ENCODE peak calls at places on chromosomes 2 and 18, in ten cellular contexts. Q is AG08395; S is left cardiac atrium; G is mesothelial cell of epicardium; U is endothelial cell; V is stimulated activated CD8-positive, alpha-beta memory T cell treated with anti-CD3 and anti-CD28 coated beads, Interleukin-12 subunit alpha, Interleukin-12 subunit beta, amount 100 ng/mL, for 1 hour; C is activated CD4-positive, CD25-positive, alpha-beta regulatory T cell treated with anti-CD3 and anti-CD28 coated beads, Interleukin-2, amount 50 U/mL, for 72 hours; F is BJ; O is RWPE2; X is stimulated activated CD4-positive, alpha-beta T cell treated with anti-CD3 and anti-CD28 coated beads, Interleukin-4, amount 100 ng/mL, for 4 hours. W is an unnamed sample.

GRCh38 chr2:24723668-24724067 is 69.5 kb downstream of the PTRHD1 start:
- DNase-seq in Q (no peak), G (no peak), U (no peak), F (no peak), C (no peak), O (no peak), X (no peak), S (no peak), V (no peak), W (no peak)

GRCh38 chr2:191037351-191037750 is 23.4 kb upstream of the STAT1 start:
- DNase-seq in X (no peak), C (no peak), U (no peak), Q (no peak), V (no peak), S (no peak), F (no peak), O (no peak), G (no peak), W (no peak)

GRCh38 chr2:161136194-161136593 is 24.0 kb upstream of the TANK start:
- DNase-seq in C (no peak), Q (no peak), X (no peak), V (no peak), S (no peak), F (no peak), U (no peak), O (no peak), G (no peak), W (no peak)

GRCh38 chr2:71457123-71457958 is 4.0 kb downstream of the DYSF start:
- DNase-seq in X (no peak), V (no peak), U (no peak), G (no peak), C (no peak), O (no peak), F (no peak), Q (no peak), S (no peak), W (no peak)

GRCh38 chr2:196703660-196704209 is 64.2 kb downstream of the CCDC150 start:
- DNase-seq in C (no peak), S (no peak), U (no peak), Q (peak), X (no peak), V (no peak), F (no peak), O (no peak), G (no peak), W (peak)

GRCh38 chr18:79062806-79063205 is 6.4 kb upstream of the ATP9B start:
- DNase-seq in V (no peak), S (no peak), O (peak), F (no peak), U (no peak), X (no peak), C (no peak), Q (no peak), G (no peak), W (no peak)

GRCh38 chr2:230671117-230671516 is 41.5 kb upstream of the CAB39 start:
- DNase-seq in G (no peak), C (no peak), Q (peak), X (no peak), U (no peak), O (no peak), F (peak), S (no peak), V (no peak), W (peak)

GRCh38 chr2:227366861-227367800 is 12.0 kb downstream of the TM4SF20 start:
- DNase-seq in F (no peak), X (no peak), G (no peak), V (no peak), C (no peak), O (no peak), S (no peak), Q (peak), U (no peak), W (peak)

GRCh38 chr18:71022389-71022788 is 733.5 kb downstream of the SOCS6 start:
- DNase-seq in S (no peak), O (no peak), U (no peak), V (no peak), G (no peak), C (no peak), Q (no peak), F (no peak), X (no peak), W (no peak)

GRCh38 chr2:181123798-181124217 is 143.4 kb downstream of the UBE2E3 start:
- DNase-seq in O (no peak), U (no peak), X (peak), F (no peak), Q (no peak), S (no peak), G (no peak), V (no peak), C (no peak), W (no peak)

GRCh38 chr2:61471905-61472805 is 1.3 kb upstream of the USP34 start:
- DNase-seq in S (no peak), V (peak), Q (peak), O (no peak), G (no peak), U (no peak), F (no peak), X (peak), C (no peak), W (peak)

GRCh38 chr2:229243880-229244560 is 27.1 kb downstream of the PID1 start:
- DNase-seq in V (no peak), Q (no peak), G (no peak), U (no peak), S (no peak), X (no peak), C (no peak), O (no peak), F (no peak), W (peak)

GRCh38 chr2:142180820-142181533 is 50.2 kb upstream of the LRP1B start:
- DNase-seq in V (no peak), G (no peak), U (peak), Q (no peak), S (peak), X (no peak), F (no peak), O (no peak), C (no peak), W (peak)

GRCh38 chr2:30145826-30146336 is 926 bp upstream of the YPEL5 start:
- DNase-seq in F (no peak), Q (no peak), C (no peak), U (no peak), S (no peak), X (no peak), O (no peak), V (no peak), G (no peak), W (no peak)

GRCh38 chr18:63157293-63158011 is 162.1 kb downstream of the BCL2 start:
- DNase-seq in G (no peak), S (no peak), U (no peak), O (no peak), Q (no peak), F (no peak), C (peak), V (no peak), X (peak), W (no peak)

GRCh38 chr18:39448942-39449341 is 1883.3 kb upstream of the CELF4 start:
- DNase-seq in C (no peak), S (no peak), F (no peak), G (no peak), X (no peak), V (no peak), U (no peak), O (no peak), Q (no peak), W (peak)

GRCh38 chr2:24824966-24825882 is 32.0 kb downstream of the CENPO start:
- DNase-seq in Q (no peak), G (no peak), V (no peak), F (no peak), S (no peak), C (peak), U (no peak), X (no peak), O (no peak), W (no peak)

GRCh38 chr2:28663359-28663758 is 88.3 kb upstream of the PPP1CB start:
- DNase-seq in Q (peak), S (no peak), G (no peak), U (no peak), F (no peak), C (no peak), X (no peak), V (no peak), O (no peak), W (peak)